ENCODE peak calls at places on chromosomes 4 and X, in six cellular contexts. One of them, this sample, is unnamed.

GRCh38 chr4:7654550-7655266 is 220.0 kb upstream of the PSAPL1 start:
- DNase-seq in mesenchymal stem cell: peak
- DNase-seq in IMR-90: no peak
- DNase-seq in neuronal stem cell: no peak
- DNase-seq in trophoblast cell: no peak
- DNase-seq in H9: peak
- DNase-seq in this sample: peak

GRCh38 chr4:181822005-181822375 is 421.2 kb upstream of the TENM3 start:
- DNase-seq in H9: no peak
- DNase-seq in trophoblast cell: no peak
- DNase-seq in mesenchymal stem cell: no peak
- DNase-seq in neuronal stem cell: no peak
- DNase-seq in IMR-90: no peak
- DNase-seq in this sample: peak

GRCh38 chr4:3276961-3277360 is 15.9 kb upstream of the RGS12 start:
- DNase-seq in IMR-90: peak
- DNase-seq in H9: peak
- DNase-seq in trophoblast cell: no peak
- DNase-seq in neuronal stem cell: no peak
- DNase-seq in mesenchymal stem cell: no peak
- DNase-seq in this sample: no peak

GRCh38 chr4:24003476-24003875 is 113.6 kb upstream of the PPARGC1A start:
- DNase-seq in IMR-90: no peak
- DNase-seq in trophoblast cell: no peak
- DNase-seq in mesenchymal stem cell: no peak
- DNase-seq in neuronal stem cell: no peak
- DNase-seq in H9: no peak
- DNase-seq in this sample: peak

GRCh38 chrX:123121241-123121640 is 62.8 kb upstream of the GRIA3 start:
- DNase-seq in IMR-90: no peak
- DNase-seq in trophoblast cell: no peak
- DNase-seq in neuronal stem cell: no peak
- DNase-seq in mesenchymal stem cell: no peak
- DNase-seq in H9: no peak
- DNase-seq in this sample: no peak

GRCh38 chrX:106862972-106863688 is 40.0 kb downstream of the RIPPLY1 start:
- DNase-seq in H9: peak
- DNase-seq in mesenchymal stem cell: no peak
- DNase-seq in IMR-90: peak
- DNase-seq in trophoblast cell: peak
- DNase-seq in neuronal stem cell: peak
- DNase-seq in this sample: peak

GRCh38 chrX:13078739-13079444 is 34.5 kb upstream of the FAM9C start:
- DNase-seq in H9: no peak
- DNase-seq in neuronal stem cell: no peak
- DNase-seq in IMR-90: peak
- DNase-seq in trophoblast cell: peak
- DNase-seq in mesenchymal stem cell: peak
- DNase-seq in this sample: no peak

GRCh38 chr4:7973545-7973981 is 33.9 kb upstream of the AFAP1 start:
- DNase-seq in IMR-90: peak
- DNase-seq in H9: no peak
- DNase-seq in neuronal stem cell: no peak
- DNase-seq in trophoblast cell: peak
- DNase-seq in mesenchymal stem cell: peak
- DNase-seq in this sample: no peak

GRCh38 chr4:24471623-24472510 is 112.5 kb downstream of the DHX15 start:
- DNase-seq in neuronal stem cell: peak
- DNase-seq in mesenchymal stem cell: peak
- DNase-seq in H9: peak
- DNase-seq in IMR-90: no peak
- DNase-seq in trophoblast cell: no peak
- DNase-seq in this sample: peak

GRCh38 chrX:149470960-149471359 is 34.1 kb downstream of the IDS start:
- DNase-seq in H9: peak
- DNase-seq in trophoblast cell: peak
- DNase-seq in neuronal stem cell: peak
- DNase-seq in IMR-90: peak
- DNase-seq in mesenchymal stem cell: peak
- DNase-seq in this sample: peak

GRCh38 chr4:76023381-76023780 is at the start of gene CXCL10:
- DNase-seq in mesenchymal stem cell: peak
- DNase-seq in neuronal stem cell: no peak
- DNase-seq in IMR-90: peak
- DNase-seq in trophoblast cell: peak
- DNase-seq in H9: no peak
- DNase-seq in this sample: no peak

GRCh38 chr4:48899950-48900349 is 6.6 kb downstream of the OCIAD2 start:
- DNase-seq in IMR-90: peak
- DNase-seq in trophoblast cell: peak
- DNase-seq in mesenchymal stem cell: peak
- DNase-seq in H9: no peak
- DNase-seq in neuronal stem cell: no peak
- DNase-seq in this sample: no peak

GRCh38 chr4:144985536-144985935 is 112.5 kb downstream of the ANAPC10 start:
- DNase-seq in mesenchymal stem cell: no peak
- DNase-seq in H9: no peak
- DNase-seq in IMR-90: no peak
- DNase-seq in trophoblast cell: no peak
- DNase-seq in neuronal stem cell: no peak
- DNase-seq in this sample: no peak

GRCh38 chr4:24007740-24008348 is 118.0 kb upstream of the PPARGC1A start:
- DNase-seq in mesenchymal stem cell: no peak
- DNase-seq in neuronal stem cell: no peak
- DNase-seq in trophoblast cell: no peak
- DNase-seq in IMR-90: no peak
- DNase-seq in H9: no peak
- DNase-seq in this sample: peak

GRCh38 chrX:6981718-6982406 is 165.7 kb upstream of the STS start:
- DNase-seq in IMR-90: no peak
- DNase-seq in mesenchymal stem cell: no peak
- DNase-seq in H9: no peak
- DNase-seq in trophoblast cell: no peak
- DNase-seq in neuronal stem cell: no peak
- DNase-seq in this sample: no peak

GRCh38 chrX:53583571-53583970 is 102.9 kb downstream of the HUWE1 start:
- DNase-seq in trophoblast cell: no peak
- DNase-seq in H9: no peak
- DNase-seq in mesenchymal stem cell: no peak
- DNase-seq in IMR-90: no peak
- DNase-seq in neuronal stem cell: no peak
- DNase-seq in this sample: no peak

GRCh38 chr4:7153711-7154110 is 38.6 kb upstream of the SORCS2 start:
- DNase-seq in trophoblast cell: no peak
- DNase-seq in IMR-90: no peak
- DNase-seq in neuronal stem cell: no peak
- DNase-seq in mesenchymal stem cell: no peak
- DNase-seq in H9: no peak
- DNase-seq in this sample: no peak

GRCh38 chr4:88969746-88970145 is 87.2 kb downstream of the FAM13A start:
- DNase-seq in trophoblast cell: peak
- DNase-seq in H9: no peak
- DNase-seq in neuronal stem cell: no peak
- DNase-seq in IMR-90: no peak
- DNase-seq in mesenchymal stem cell: no peak
- DNase-seq in this sample: no peak

GRCh38 chr4:170051402-170051801 is 25.2 kb upstream of the MFAP3L start:
- DNase-seq in neuronal stem cell: no peak
- DNase-seq in IMR-90: no peak
- DNase-seq in trophoblast cell: no peak
- DNase-seq in mesenchymal stem cell: no peak
- DNase-seq in H9: no peak
- DNase-seq in this sample: peak

GRCh38 chrX:153580700-153581386 is 18.1 kb downstream of the CCNQ start:
- DNase-seq in neuronal stem cell: no peak
- DNase-seq in IMR-90: no peak
- DNase-seq in H9: peak
- DNase-seq in mesenchymal stem cell: no peak
- DNase-seq in trophoblast cell: no peak
- DNase-seq in this sample: peak

GRCh38 chr4:155353923-155354540 is 22.7 kb downstream of the MAP9 start:
- DNase-seq in neuronal stem cell: peak
- DNase-seq in trophoblast cell: peak
- DNase-seq in H9: peak
- DNase-seq in mesenchymal stem cell: peak
- DNase-seq in IMR-90: peak
- DNase-seq in this sample: peak

GRCh38 chr4:77564231-77564630 is 41.4 kb upstream of the CXCL13 start:
- DNase-seq in trophoblast cell: no peak
- DNase-seq in neuronal stem cell: no peak
- DNase-seq in IMR-90: no peak
- DNase-seq in H9: no peak
- DNase-seq in mesenchymal stem cell: no peak
- DNase-seq in this sample: no peak

DNA sequence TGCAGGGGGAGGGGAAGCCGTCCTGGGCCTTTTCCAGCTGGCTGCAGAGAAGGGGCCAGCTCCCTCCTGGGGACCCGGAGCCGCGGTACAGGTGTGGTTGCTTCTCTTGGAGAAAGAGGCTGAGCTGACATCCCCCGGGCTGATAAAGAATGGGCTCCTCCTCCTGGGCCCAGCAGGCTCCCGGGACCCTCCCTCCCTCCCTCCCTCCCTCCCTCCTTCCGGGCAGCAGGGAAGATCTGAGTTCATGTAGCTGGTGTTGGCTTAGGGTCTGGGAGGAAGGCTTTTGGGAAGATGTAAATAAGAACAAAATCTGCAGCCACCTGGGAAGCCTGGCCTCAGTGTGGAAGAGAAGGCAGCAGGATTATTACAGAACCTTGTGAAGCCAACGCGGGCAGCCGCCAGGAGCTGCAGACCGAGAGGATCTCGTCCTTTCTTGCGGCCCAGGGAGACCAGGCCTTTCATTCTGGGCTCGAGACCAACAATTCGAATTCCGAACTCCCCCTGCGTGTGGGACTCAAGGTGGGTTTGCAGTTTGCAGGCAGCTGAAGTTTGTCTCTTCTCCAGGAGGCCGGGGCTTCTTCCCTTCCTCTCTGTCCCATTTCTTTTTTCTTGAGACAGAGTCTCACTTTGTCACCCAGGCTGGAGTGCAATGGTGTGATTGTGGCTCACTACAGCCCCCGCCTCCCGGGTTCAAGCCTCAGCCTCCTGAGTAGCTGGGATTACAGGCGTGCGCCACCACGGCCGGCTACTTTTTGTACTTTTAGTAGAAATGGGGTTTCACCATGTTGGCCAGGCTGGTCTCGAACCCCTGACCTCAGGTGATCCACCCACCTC is at the start of gene PLCXD1:
- DNase-seq in H9: peak
- DNase-seq in IMR-90: peak
- DNase-seq in mesenchymal stem cell: peak
- DNase-seq in neuronal stem cell: peak
- DNase-seq in trophoblast cell: peak
- DNase-seq in this sample: peak
- H2BK5ac ChIP-seq in H9: no peak
- H2BK5ac ChIP-seq in IMR-90: no peak
- H2BK5ac ChIP-seq in mesenchymal stem cell: no peak
- H2BK5ac ChIP-seq in neuronal stem cell: peak
- H2BK5ac ChIP-seq in trophoblast cell: no peak
- H2BK5ac ChIP-seq in this sample: peak

GRCh38 chrX:72045552-72046277 is 86.0 kb downstream of the RTL5 start:
- DNase-seq in IMR-90: no peak
- DNase-seq in H9: peak
- DNase-seq in trophoblast cell: no peak
- DNase-seq in neuronal stem cell: no peak
- DNase-seq in mesenchymal stem cell: no peak
- DNase-seq in this sample: peak

GRCh38 chrX:72045141-72045540 is 86.6 kb downstream of the RTL5 start:
- DNase-seq in neuronal stem cell: no peak
- DNase-seq in H9: no peak
- DNase-seq in trophoblast cell: no peak
- DNase-seq in IMR-90: no peak
- DNase-seq in mesenchymal stem cell: no peak
- DNase-seq in this sample: peak

GRCh38 chrX:72048515-72049455 is 82.9 kb downstream of the RTL5 start:
- DNase-seq in IMR-90: no peak
- DNase-seq in neuronal stem cell: no peak
- DNase-seq in H9: no peak
- DNase-seq in trophoblast cell: no peak
- DNase-seq in mesenchymal stem cell: no peak
- DNase-seq in this sample: no peak

GRCh38 chrX:72050011-72050410 is 81.7 kb downstream of the RTL5 start:
- DNase-seq in neuronal stem cell: no peak
- DNase-seq in mesenchymal stem cell: no peak
- DNase-seq in H9: no peak
- DNase-seq in trophoblast cell: no peak
- DNase-seq in IMR-90: no peak
- DNase-seq in this sample: no peak

GRCh38 chrX:72046447-72046846 is 85.3 kb downstream of the RTL5 start:
- DNase-seq in trophoblast cell: no peak
- DNase-seq in mesenchymal stem cell: peak
- DNase-seq in IMR-90: no peak
- DNase-seq in H9: no peak
- DNase-seq in neuronal stem cell: no peak
- DNase-seq in this sample: no peak
- H2BK5ac ChIP-seq in trophoblast cell: no peak
- H2BK5ac ChIP-seq in mesenchymal stem cell: no peak
- H2BK5ac ChIP-seq in IMR-90: no peak
- H2BK5ac ChIP-seq in H9: no peak
- H2BK5ac ChIP-seq in neuronal stem cell: no peak
- H2BK5ac ChIP-seq in this sample: no peak

DNA sequence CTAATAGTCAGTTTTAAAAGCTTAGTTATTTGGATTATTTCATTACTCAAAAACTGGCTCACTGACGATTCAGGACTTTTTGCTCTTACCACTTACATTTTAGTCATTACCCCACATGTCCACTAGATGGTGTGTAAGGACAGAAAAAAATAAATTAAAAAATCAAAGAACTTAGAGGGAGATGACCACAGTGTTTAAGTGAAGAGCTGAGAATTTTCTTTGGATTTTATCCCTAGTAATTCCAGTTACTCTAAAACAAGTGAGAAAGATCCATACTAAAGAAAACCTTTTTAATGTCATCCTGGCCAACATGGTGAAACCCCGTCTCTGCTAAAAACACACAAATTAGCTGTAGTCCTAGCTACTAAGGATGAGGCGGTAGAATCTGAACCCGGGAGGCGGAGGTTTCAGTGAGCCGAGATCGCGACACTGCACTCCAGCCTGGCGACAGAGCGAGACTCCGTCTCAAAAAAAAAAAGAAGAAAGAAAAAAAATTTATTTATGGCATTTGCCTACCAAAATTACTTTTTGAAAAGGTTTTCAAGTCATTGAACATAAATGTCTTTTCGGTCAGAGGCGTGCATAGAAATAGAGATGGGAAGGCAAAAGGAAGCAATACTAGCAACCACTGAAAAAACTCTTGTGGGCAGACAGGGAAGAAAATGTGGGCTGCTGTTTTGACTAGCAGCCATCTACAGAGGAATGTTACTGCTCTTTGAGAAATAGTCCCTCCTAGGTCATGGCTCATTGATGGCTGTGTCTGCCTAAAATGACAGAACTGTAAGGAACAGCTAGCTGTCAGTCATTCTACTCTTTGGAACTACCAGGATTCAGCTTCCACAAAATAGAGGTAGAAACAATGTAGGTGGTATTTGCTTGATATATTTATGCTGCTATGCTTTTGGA is 26.6 kb upstream of the TMPRSS11B start:
- DNase-seq in trophoblast cell: peak
- DNase-seq in IMR-90: peak
- DNase-seq in neuronal stem cell: peak
- DNase-seq in mesenchymal stem cell: peak
- DNase-seq in H9: peak
- DNase-seq in this sample: peak
- H2BK5ac ChIP-seq in trophoblast cell: peak
- H2BK5ac ChIP-seq in IMR-90: no peak
- H2BK5ac ChIP-seq in neuronal stem cell: no peak
- H2BK5ac ChIP-seq in mesenchymal stem cell: peak
- H2BK5ac ChIP-seq in H9: no peak
- H2BK5ac ChIP-seq in this sample: peak

GRCh38 chr4:5782829-5783476 is 72.0 kb downstream of the EVC start:
- DNase-seq in IMR-90: no peak
- DNase-seq in mesenchymal stem cell: no peak
- DNase-seq in H9: peak
- DNase-seq in trophoblast cell: no peak
- DNase-seq in neuronal stem cell: no peak
- DNase-seq in this sample: no peak
- H2BK5ac ChIP-seq in IMR-90: no peak
- H2BK5ac ChIP-seq in mesenchymal stem cell: no peak
- H2BK5ac ChIP-seq in H9: no peak
- H2BK5ac ChIP-seq in trophoblast cell: no peak
- H2BK5ac ChIP-seq in neuronal stem cell: no peak
- H2BK5ac ChIP-seq in this sample: no peak